ENCODE peak calls at places on chromosome 2, in eight cellular contexts. One of them, this sample, is unnamed.

GRCh38 chr2:46521215-46521683 is 41.9 kb downstream of the TMEM247 start:
- DNase-seq in GM20000: no peak
- DNase-seq in H9: no peak
- DNase-seq in GM23338: no peak
- DNase-seq in astrocyte of the spinal cord: peak
- DNase-seq in cardiac fibroblast: peak
- DNase-seq in lower lobe of right lung: peak
- DNase-seq in CD8-positive, alpha-beta T cell: no peak
- DNase-seq in this sample: no peak

GRCh38 chr2:187920511-187920910 is 366.3 kb upstream of the TFPI start:
- DNase-seq in GM20000: no peak
- DNase-seq in lower lobe of right lung: no peak
- DNase-seq in GM23338: no peak
- DNase-seq in astrocyte of the spinal cord: no peak
- DNase-seq in cardiac fibroblast: no peak
- DNase-seq in CD8-positive, alpha-beta T cell: no peak
- DNase-seq in H9: no peak
- DNase-seq in this sample: no peak

GRCh38 chr2:113894156-113894743 is 4.4 kb downstream of the ACTR3 start:
- DNase-seq in lower lobe of right lung: no peak
- DNase-seq in CD8-positive, alpha-beta T cell: no peak
- DNase-seq in cardiac fibroblast: peak
- DNase-seq in H9: no peak
- DNase-seq in GM20000: no peak
- DNase-seq in astrocyte of the spinal cord: peak
- DNase-seq in GM23338: peak
- DNase-seq in this sample: no peak

GRCh38 chr2:174454566-174454965 is 32.3 kb downstream of the GPR155 start:
- DNase-seq in astrocyte of the spinal cord: no peak
- DNase-seq in GM20000: no peak
- DNase-seq in cardiac fibroblast: no peak
- DNase-seq in CD8-positive, alpha-beta T cell: no peak
- DNase-seq in H9: no peak
- DNase-seq in GM23338: no peak
- DNase-seq in lower lobe of right lung: no peak
- DNase-seq in this sample: no peak

GRCh38 chr2:222311321-222311977 is 12.7 kb upstream of the PAX3 start:
- DNase-seq in H9: peak
- DNase-seq in lower lobe of right lung: no peak
- DNase-seq in GM23338: peak
- DNase-seq in astrocyte of the spinal cord: no peak
- DNase-seq in GM20000: peak
- DNase-seq in cardiac fibroblast: no peak
- DNase-seq in CD8-positive, alpha-beta T cell: no peak
- DNase-seq in this sample: no peak

GRCh38 chr2:171986778-171987177 is 13.0 kb upstream of the METAP1D start:
- DNase-seq in H9: no peak
- DNase-seq in astrocyte of the spinal cord: no peak
- DNase-seq in cardiac fibroblast: no peak
- DNase-seq in GM23338: no peak
- DNase-seq in GM20000: no peak
- DNase-seq in lower lobe of right lung: no peak
- DNase-seq in CD8-positive, alpha-beta T cell: no peak
- DNase-seq in this sample: no peak

GRCh38 chr2:98912957-98913915 is 22.8 kb downstream of the CRACDL start:
- DNase-seq in lower lobe of right lung: no peak
- DNase-seq in astrocyte of the spinal cord: peak
- DNase-seq in cardiac fibroblast: no peak
- DNase-seq in CD8-positive, alpha-beta T cell: no peak
- DNase-seq in GM20000: no peak
- DNase-seq in H9: no peak
- DNase-seq in GM23338: no peak
- DNase-seq in this sample: no peak

GRCh38 chr2:127945281-127945680 is 59.5 kb upstream of the AMMECR1L start:
- DNase-seq in CD8-positive, alpha-beta T cell: no peak
- DNase-seq in cardiac fibroblast: no peak
- DNase-seq in astrocyte of the spinal cord: no peak
- DNase-seq in lower lobe of right lung: no peak
- DNase-seq in GM20000: no peak
- DNase-seq in H9: no peak
- DNase-seq in GM23338: no peak
- DNase-seq in this sample: no peak

GRCh38 chr2:218270721-218271486 is 585 bp downstream of the PNKD start:
- DNase-seq in H9: no peak
- DNase-seq in astrocyte of the spinal cord: no peak
- DNase-seq in GM20000: no peak
- DNase-seq in CD8-positive, alpha-beta T cell: no peak
- DNase-seq in cardiac fibroblast: peak
- DNase-seq in lower lobe of right lung: no peak
- DNase-seq in GM23338: peak
- DNase-seq in this sample: no peak

GRCh38 chr2:15316370-15316814 is 244.7 kb downstream of the NBAS start:
- DNase-seq in CD8-positive, alpha-beta T cell: peak
- DNase-seq in lower lobe of right lung: peak
- DNase-seq in H9: peak
- DNase-seq in astrocyte of the spinal cord: no peak
- DNase-seq in GM20000: no peak
- DNase-seq in GM23338: peak
- DNase-seq in cardiac fibroblast: no peak
- DNase-seq in this sample: peak

GRCh38 chr2:148614024-148614331 is 30.6 kb upstream of the EPC2 start:
- DNase-seq in astrocyte of the spinal cord: no peak
- DNase-seq in lower lobe of right lung: no peak
- DNase-seq in cardiac fibroblast: peak
- DNase-seq in GM23338: peak
- DNase-seq in GM20000: no peak
- DNase-seq in CD8-positive, alpha-beta T cell: no peak
- DNase-seq in H9: peak
- DNase-seq in this sample: peak

GRCh38 chr2:191311627-191312026 is 66.4 kb downstream of the MYO1B start:
- DNase-seq in cardiac fibroblast: peak
- DNase-seq in lower lobe of right lung: no peak
- DNase-seq in astrocyte of the spinal cord: peak
- DNase-seq in GM23338: no peak
- DNase-seq in CD8-positive, alpha-beta T cell: no peak
- DNase-seq in H9: no peak
- DNase-seq in GM20000: no peak
- DNase-seq in this sample: no peak

GRCh38 chr2:156800781-156801366 is 364.7 kb downstream of the GPD2 start:
- DNase-seq in GM20000: no peak
- DNase-seq in GM23338: peak
- DNase-seq in H9: no peak
- DNase-seq in lower lobe of right lung: no peak
- DNase-seq in CD8-positive, alpha-beta T cell: no peak
- DNase-seq in astrocyte of the spinal cord: peak
- DNase-seq in cardiac fibroblast: no peak
- DNase-seq in this sample: no peak

GRCh38 chr2:54074636-54075341 is 40.6 kb upstream of the ACYP2 start:
- DNase-seq in GM20000: no peak
- DNase-seq in GM23338: no peak
- DNase-seq in astrocyte of the spinal cord: peak
- DNase-seq in cardiac fibroblast: no peak
- DNase-seq in H9: no peak
- DNase-seq in CD8-positive, alpha-beta T cell: no peak
- DNase-seq in lower lobe of right lung: no peak
- DNase-seq in this sample: no peak

GRCh38 chr2:36516136-36516870 is 81.7 kb downstream of the FEZ2 start:
- DNase-seq in cardiac fibroblast: peak
- DNase-seq in GM20000: no peak
- DNase-seq in astrocyte of the spinal cord: peak
- DNase-seq in GM23338: no peak
- DNase-seq in CD8-positive, alpha-beta T cell: no peak
- DNase-seq in H9: no peak
- DNase-seq in lower lobe of right lung: no peak
- DNase-seq in this sample: no peak

GRCh38 chr2:212177724-212178123 is 360.9 kb downstream of the ERBB4 start:
- DNase-seq in lower lobe of right lung: no peak
- DNase-seq in CD8-positive, alpha-beta T cell: no peak
- DNase-seq in GM20000: no peak
- DNase-seq in astrocyte of the spinal cord: no peak
- DNase-seq in cardiac fibroblast: peak
- DNase-seq in GM23338: peak
- DNase-seq in H9: no peak
- DNase-seq in this sample: no peak

GRCh38 chr2:124149571-124149970 is 124.5 kb downstream of the CNTNAP5 start:
- DNase-seq in CD8-positive, alpha-beta T cell: no peak
- DNase-seq in cardiac fibroblast: no peak
- DNase-seq in H9: no peak
- DNase-seq in GM20000: no peak
- DNase-seq in GM23338: no peak
- DNase-seq in lower lobe of right lung: no peak
- DNase-seq in astrocyte of the spinal cord: no peak
- DNase-seq in this sample: no peak

GRCh38 chr2:111884592-111884964 is 585 bp upstream of the ANAPC1 start:
- DNase-seq in H9: no peak
- DNase-seq in GM23338: no peak
- DNase-seq in CD8-positive, alpha-beta T cell: no peak
- DNase-seq in lower lobe of right lung: no peak
- DNase-seq in cardiac fibroblast: no peak
- DNase-seq in GM20000: no peak
- DNase-seq in astrocyte of the spinal cord: no peak
- DNase-seq in this sample: no peak
- TF ChIP-seq CTCF in H9: no peak
- TF ChIP-seq CTCF in GM23338: no peak
- TF ChIP-seq CTCF in CD8-positive, alpha-beta T cell: no peak
- TF ChIP-seq CTCF in lower lobe of right lung: no peak
- TF ChIP-seq CTCF in cardiac fibroblast: no peak
- TF ChIP-seq CTCF in GM20000: no peak
- TF ChIP-seq CTCF in astrocyte of the spinal cord: peak
- TF ChIP-seq CTCF in this sample: no peak

GRCh38 chr2:30266705-30267104 is 35.4 kb downstream of the LBH start:
- DNase-seq in GM23338: no peak
- DNase-seq in CD8-positive, alpha-beta T cell: no peak
- DNase-seq in astrocyte of the spinal cord: no peak
- DNase-seq in GM20000: no peak
- DNase-seq in lower lobe of right lung: no peak
- DNase-seq in H9: no peak
- DNase-seq in cardiac fibroblast: no peak
- DNase-seq in this sample: no peak

GRCh38 chr2:30267576-30267975 is 36.2 kb downstream of the LBH start:
- DNase-seq in GM20000: no peak
- DNase-seq in CD8-positive, alpha-beta T cell: no peak
- DNase-seq in GM23338: no peak
- DNase-seq in cardiac fibroblast: no peak
- DNase-seq in H9: no peak
- DNase-seq in lower lobe of right lung: no peak
- DNase-seq in astrocyte of the spinal cord: no peak
- DNase-seq in this sample: no peak

GRCh38 chr2:30269771-30270145 is 38.4 kb downstream of the LBH start:
- DNase-seq in GM23338: no peak
- DNase-seq in cardiac fibroblast: no peak
- DNase-seq in CD8-positive, alpha-beta T cell: no peak
- DNase-seq in GM20000: no peak
- DNase-seq in lower lobe of right lung: no peak
- DNase-seq in H9: no peak
- DNase-seq in astrocyte of the spinal cord: no peak
- DNase-seq in this sample: no peak

GRCh38 chr2:30267161-30267568 is 35.8 kb downstream of the LBH start:
- DNase-seq in GM23338: peak
- DNase-seq in GM20000: no peak
- DNase-seq in cardiac fibroblast: no peak
- DNase-seq in astrocyte of the spinal cord: no peak
- DNase-seq in lower lobe of right lung: no peak
- DNase-seq in CD8-positive, alpha-beta T cell: peak
- DNase-seq in H9: peak
- DNase-seq in this sample: no peak

DNA sequence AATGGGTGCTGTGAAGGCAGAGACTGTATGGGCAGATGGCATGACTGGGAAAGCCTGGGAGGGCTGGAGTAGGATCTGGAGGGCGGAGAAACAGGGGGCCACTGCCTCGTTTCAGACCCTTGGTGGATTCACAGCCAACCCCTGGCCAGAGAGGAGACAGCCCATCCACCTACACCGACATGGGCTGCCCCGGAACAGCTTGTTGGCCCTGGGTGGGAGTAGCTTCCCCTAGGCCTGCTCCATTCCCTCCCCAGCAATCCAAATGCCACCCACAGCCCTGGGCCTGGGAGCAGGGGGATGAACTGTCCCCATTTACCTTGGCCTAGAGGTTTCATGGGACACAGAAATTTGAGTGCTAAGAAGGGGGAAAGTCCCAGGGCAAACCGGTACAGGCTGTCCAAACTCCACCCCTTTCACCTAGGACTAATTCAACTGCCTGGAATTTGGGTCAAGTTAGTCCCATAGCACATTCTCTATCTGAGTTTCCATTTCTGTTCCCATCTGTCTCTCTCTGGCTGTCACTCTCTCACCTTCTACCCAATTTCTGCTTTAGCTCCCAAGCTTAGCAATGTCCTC is 37.0 kb downstream of the LBH start:
- DNase-seq in GM20000: no peak
- DNase-seq in cardiac fibroblast: no peak
- DNase-seq in CD8-positive, alpha-beta T cell: no peak
- DNase-seq in H9: no peak
- DNase-seq in GM23338: no peak
- DNase-seq in astrocyte of the spinal cord: no peak
- DNase-seq in lower lobe of right lung: no peak
- DNase-seq in this sample: no peak
- TF ChIP-seq CTCF in GM20000: no peak
- TF ChIP-seq CTCF in cardiac fibroblast: no peak
- TF ChIP-seq CTCF in CD8-positive, alpha-beta T cell: no peak
- TF ChIP-seq CTCF in H9: no peak
- TF ChIP-seq CTCF in GM23338: no peak
- TF ChIP-seq CTCF in astrocyte of the spinal cord: no peak
- TF ChIP-seq CTCF in lower lobe of right lung: no peak
- TF ChIP-seq CTCF in this sample: no peak

GRCh38 chr2:97871096-97871780 is 124.5 kb downstream of the TMEM131 start:
- DNase-seq in GM23338: no peak
- DNase-seq in astrocyte of the spinal cord: peak
- DNase-seq in GM20000: no peak
- DNase-seq in CD8-positive, alpha-beta T cell: no peak
- DNase-seq in H9: no peak
- DNase-seq in lower lobe of right lung: no peak
- DNase-seq in cardiac fibroblast: peak
- DNase-seq in this sample: no peak

GRCh38 chr2:97868986-97869721 is 126.6 kb downstream of the TMEM131 start:
- DNase-seq in H9: peak
- DNase-seq in GM20000: no peak
- DNase-seq in CD8-positive, alpha-beta T cell: no peak
- DNase-seq in lower lobe of right lung: no peak
- DNase-seq in astrocyte of the spinal cord: peak
- DNase-seq in GM23338: peak
- DNase-seq in cardiac fibroblast: peak
- DNase-seq in this sample: no peak

GRCh38 chr2:97869722-97870346 is 125.9 kb downstream of the TMEM131 start:
- DNase-seq in GM20000: no peak
- DNase-seq in CD8-positive, alpha-beta T cell: no peak
- DNase-seq in lower lobe of right lung: no peak
- DNase-seq in GM23338: no peak
- DNase-seq in H9: no peak
- DNase-seq in cardiac fibroblast: no peak
- DNase-seq in astrocyte of the spinal cord: no peak
- DNase-seq in this sample: no peak

GRCh38 chr2:97870396-97870843 is 125.3 kb downstream of the TMEM131 start:
- DNase-seq in H9: no peak
- DNase-seq in GM20000: peak
- DNase-seq in CD8-positive, alpha-beta T cell: peak
- DNase-seq in GM23338: no peak
- DNase-seq in astrocyte of the spinal cord: peak
- DNase-seq in lower lobe of right lung: no peak
- DNase-seq in cardiac fibroblast: peak
- DNase-seq in this sample: no peak
- TF ChIP-seq CTCF in H9: no peak
- TF ChIP-seq CTCF in GM20000: no peak
- TF ChIP-seq CTCF in CD8-positive, alpha-beta T cell: no peak
- TF ChIP-seq CTCF in GM23338: no peak
- TF ChIP-seq CTCF in astrocyte of the spinal cord: no peak
- TF ChIP-seq CTCF in lower lobe of right lung: no peak
- TF ChIP-seq CTCF in cardiac fibroblast: no peak
- TF ChIP-seq CTCF in this sample: no peak

GRCh38 chr2:51424418-51424817 is 392.5 kb upstream of the NRXN1 start:
- DNase-seq in cardiac fibroblast: no peak
- DNase-seq in lower lobe of right lung: no peak
- DNase-seq in astrocyte of the spinal cord: no peak
- DNase-seq in GM20000: no peak
- DNase-seq in H9: peak
- DNase-seq in GM23338: peak
- DNase-seq in CD8-positive, alpha-beta T cell: no peak
- DNase-seq in this sample: peak
- TF ChIP-seq CTCF in cardiac fibroblast: no peak
- TF ChIP-seq CTCF in lower lobe of right lung: no peak
- TF ChIP-seq CTCF in astrocyte of the spinal cord: no peak
- TF ChIP-seq CTCF in GM20000: no peak
- TF ChIP-seq CTCF in H9: peak
- TF ChIP-seq CTCF in GM23338: peak
- TF ChIP-seq CTCF in CD8-positive, alpha-beta T cell: no peak
- TF ChIP-seq CTCF in this sample: peak

This sample was measured in nephron progenitor cell.